ENCODE peak calls at places on chromosome 14, in six cellular contexts. One of them, this sample, is unnamed. For H3K4me1 and H3K27me3, the result is how much of the 10 kb centered on the place peaks cover.

GRCh38 chr14:59727073-59727661 is 143.4 kb downstream of the RTN1 start:
- DNase-seq in psoas muscle: peak
- DNase-seq in cardiac muscle cell: no peak
- DNase-seq in thyroid gland: no peak
- DNase-seq in ovary: no peak
- DNase-seq in Peyer's patch: no peak
- DNase-seq in this sample: no peak

GRCh38 chr14:72758420-72758819 is 135.5 kb downstream of the DPF3 start:
- DNase-seq in cardiac muscle cell: no peak
- DNase-seq in psoas muscle: no peak
- DNase-seq in thyroid gland: no peak
- DNase-seq in Peyer's patch: no peak
- DNase-seq in ovary: no peak
- DNase-seq in this sample: no peak

GRCh38 chr14:71701990-71702389 is 230.2 kb upstream of the RGS6 start:
- DNase-seq in cardiac muscle cell: no peak
- DNase-seq in ovary: no peak
- DNase-seq in psoas muscle: no peak
- DNase-seq in Peyer's patch: no peak
- DNase-seq in thyroid gland: no peak
- DNase-seq in this sample: no peak

GRCh38 chr14:34582117-34582680 is 42.7 kb upstream of the EAPP start:
- DNase-seq in ovary: no peak
- DNase-seq in Peyer's patch: no peak
- DNase-seq in psoas muscle: no peak
- DNase-seq in thyroid gland: no peak
- DNase-seq in cardiac muscle cell: no peak
- DNase-seq in this sample: no peak

GRCh38 chr14:31854508-31855075 is 222.5 kb upstream of the ARHGAP5 start:
- DNase-seq in psoas muscle: no peak
- DNase-seq in ovary: no peak
- DNase-seq in Peyer's patch: no peak
- DNase-seq in cardiac muscle cell: no peak
- DNase-seq in thyroid gland: no peak
- DNase-seq in this sample: no peak

GRCh38 chr14:60632257-60632656 is 17.0 kb downstream of the SIX1 start:
- DNase-seq in cardiac muscle cell: no peak
- DNase-seq in thyroid gland: no peak
- DNase-seq in Peyer's patch: no peak
- DNase-seq in psoas muscle: no peak
- DNase-seq in ovary: no peak
- DNase-seq in this sample: no peak

GRCh38 chr14:93132472-93133065 is 16.8 kb upstream of the ITPK1 start:
- DNase-seq in thyroid gland: no peak
- DNase-seq in Peyer's patch: peak
- DNase-seq in cardiac muscle cell: peak
- DNase-seq in ovary: no peak
- DNase-seq in psoas muscle: no peak
- DNase-seq in this sample: peak

GRCh38 chr14:101972126-101972785 is 7.9 kb downstream of the DYNC1H1 start:
- DNase-seq in cardiac muscle cell: peak
- DNase-seq in psoas muscle: peak
- DNase-seq in thyroid gland: peak
- DNase-seq in Peyer's patch: no peak
- DNase-seq in ovary: peak
- DNase-seq in this sample: peak

GRCh38 chr14:54935958-54936357 is 33.3 kb upstream of the GCH1 start:
- DNase-seq in Peyer's patch: no peak
- DNase-seq in psoas muscle: no peak
- DNase-seq in cardiac muscle cell: peak
- DNase-seq in thyroid gland: no peak
- DNase-seq in ovary: no peak
- DNase-seq in this sample: no peak

GRCh38 chr14:81268016-81268416 is 47.3 kb upstream of the GTF2A1 start:
- DNase-seq in Peyer's patch: no peak
- DNase-seq in psoas muscle: no peak
- DNase-seq in thyroid gland: no peak
- DNase-seq in ovary: no peak
- DNase-seq in cardiac muscle cell: no peak
- DNase-seq in this sample: no peak

GRCh38 chr14:59332727-59333126 is 132.5 kb downstream of the GPR135 start:
- DNase-seq in thyroid gland: no peak
- DNase-seq in Peyer's patch: no peak
- DNase-seq in ovary: no peak
- DNase-seq in psoas muscle: no peak
- DNase-seq in cardiac muscle cell: peak
- DNase-seq in this sample: no peak

GRCh38 chr14:35878272-35879140 is 52.4 kb downstream of the BRMS1L start:
- DNase-seq in cardiac muscle cell: peak
- DNase-seq in thyroid gland: peak
- DNase-seq in ovary: no peak
- DNase-seq in psoas muscle: peak
- DNase-seq in Peyer's patch: no peak
- DNase-seq in this sample: peak

GRCh38 chr14:60561845-60562746 is 53.1 kb downstream of the SIX6 start:
- DNase-seq in ovary: peak
- DNase-seq in psoas muscle: peak
- DNase-seq in Peyer's patch: no peak
- DNase-seq in thyroid gland: peak
- DNase-seq in cardiac muscle cell: peak
- DNase-seq in this sample: peak

GRCh38 chr14:101442451-101442850 is 118.8 kb upstream of the DIO3 start:
- DNase-seq in psoas muscle: no peak
- DNase-seq in cardiac muscle cell: peak
- DNase-seq in ovary: peak
- DNase-seq in thyroid gland: no peak
- DNase-seq in Peyer's patch: no peak
- DNase-seq in this sample: peak

GRCh38 chr14:50397461-50398196 is 948 bp upstream of the CDKL1 start:
- DNase-seq in thyroid gland: peak
- DNase-seq in cardiac muscle cell: no peak
- DNase-seq in ovary: no peak
- DNase-seq in psoas muscle: peak
- DNase-seq in Peyer's patch: no peak
- DNase-seq in this sample: peak

GRCh38 chr14:66240112-66240511 is 246.1 kb upstream of the CCDC196 start:
- DNase-seq in Peyer's patch: no peak
- DNase-seq in thyroid gland: no peak
- DNase-seq in psoas muscle: no peak
- DNase-seq in ovary: no peak
- DNase-seq in cardiac muscle cell: no peak
- DNase-seq in this sample: no peak

DNA sequence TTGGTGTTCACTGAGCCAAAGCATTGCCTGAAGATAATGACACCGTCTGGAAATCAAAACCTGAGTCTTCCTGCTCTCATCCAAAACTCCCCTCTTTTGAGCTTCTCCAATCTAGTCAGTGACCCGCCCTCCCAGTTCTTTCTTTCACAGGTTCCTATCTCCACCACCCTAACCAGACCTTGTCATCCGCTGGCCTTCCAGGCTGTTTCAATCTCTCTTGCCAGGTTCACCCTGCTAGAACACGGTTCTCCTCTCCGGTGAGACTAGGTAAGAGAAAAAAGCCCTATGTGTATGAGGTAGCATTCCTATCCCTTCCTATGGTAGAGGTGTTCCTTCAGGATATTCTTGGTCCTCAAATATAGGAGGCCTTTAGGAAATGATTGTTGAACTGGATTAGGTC is 21.4 kb downstream of the SUSD6 start:
- DNase-seq in psoas muscle: no peak
- DNase-seq in Peyer's patch: no peak
- DNase-seq in ovary: no peak
- DNase-seq in thyroid gland: no peak
- DNase-seq in cardiac muscle cell: no peak
- DNase-seq in this sample: no peak
- H3K4me1 ChIP-seq in psoas muscle: half or more
- H3K4me1 ChIP-seq in Peyer's patch: half or more
- H3K4me1 ChIP-seq in ovary: under half
- H3K4me1 ChIP-seq in thyroid gland: half or more
- H3K4me1 ChIP-seq in cardiac muscle cell: half or more
- H3K4me1 ChIP-seq in this sample: under half

GRCh38 chr14:103692159-103692558 is 23.1 kb downstream of the XRCC3 start:
- DNase-seq in psoas muscle: no peak
- DNase-seq in Peyer's patch: no peak
- DNase-seq in ovary: peak
- DNase-seq in cardiac muscle cell: no peak
- DNase-seq in thyroid gland: no peak
- DNase-seq in this sample: no peak

GRCh38 chr14:103695331-103696026 is 19.8 kb downstream of the XRCC3 start:
- DNase-seq in psoas muscle: no peak
- DNase-seq in thyroid gland: no peak
- DNase-seq in ovary: no peak
- DNase-seq in cardiac muscle cell: no peak
- DNase-seq in Peyer's patch: no peak
- DNase-seq in this sample: no peak

GRCh38 chr14:103694572-103695026 is 20.7 kb downstream of the XRCC3 start:
- DNase-seq in cardiac muscle cell: no peak
- DNase-seq in thyroid gland: no peak
- DNase-seq in ovary: no peak
- DNase-seq in Peyer's patch: no peak
- DNase-seq in psoas muscle: no peak
- DNase-seq in this sample: no peak

GRCh38 chr14:103692871-103693270 is 22.4 kb downstream of the XRCC3 start:
- DNase-seq in psoas muscle: no peak
- DNase-seq in cardiac muscle cell: no peak
- DNase-seq in Peyer's patch: no peak
- DNase-seq in thyroid gland: no peak
- DNase-seq in ovary: no peak
- DNase-seq in this sample: no peak

DNA sequence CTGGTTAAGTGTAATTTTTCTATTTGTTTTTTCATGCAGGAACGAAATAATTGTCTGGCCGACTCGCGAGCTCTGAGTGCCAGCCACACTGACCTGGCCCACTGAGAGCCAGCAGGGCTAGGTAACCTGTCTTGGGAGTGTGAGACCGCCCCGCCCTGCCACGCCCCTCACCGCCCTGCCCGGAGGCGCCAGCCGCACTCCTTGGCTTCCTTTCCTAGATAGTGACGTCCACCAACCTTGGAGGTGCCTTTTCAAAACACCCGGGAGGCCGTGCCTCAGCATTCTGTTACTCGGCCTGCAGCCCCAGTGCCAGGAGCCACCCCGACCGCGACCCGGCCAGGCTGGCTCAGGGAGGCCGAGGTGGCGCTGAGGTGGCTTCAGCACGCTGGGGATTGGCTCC is 21.7 kb downstream of the XRCC3 start:
- DNase-seq in ovary: no peak
- DNase-seq in cardiac muscle cell: no peak
- DNase-seq in Peyer's patch: no peak
- DNase-seq in thyroid gland: no peak
- DNase-seq in psoas muscle: no peak
- DNase-seq in this sample: peak
- H3K27ac ChIP-seq in ovary: no peak
- H3K27ac ChIP-seq in cardiac muscle cell: no peak
- H3K27ac ChIP-seq in Peyer's patch: no peak
- H3K27ac ChIP-seq in thyroid gland: no peak
- H3K27ac ChIP-seq in psoas muscle: no peak
- H3K27ac ChIP-seq in this sample: no peak

GRCh38 chr14:61812347-61813100 is 50.3 kb downstream of the SNAPC1 start:
- DNase-seq in thyroid gland: peak
- DNase-seq in cardiac muscle cell: peak
- DNase-seq in psoas muscle: peak
- DNase-seq in Peyer's patch: no peak
- DNase-seq in ovary: peak
- DNase-seq in this sample: no peak

GRCh38 chr14:61813101-61813596 is 50.9 kb downstream of the SNAPC1 start:
- DNase-seq in thyroid gland: peak
- DNase-seq in cardiac muscle cell: no peak
- DNase-seq in ovary: no peak
- DNase-seq in Peyer's patch: no peak
- DNase-seq in psoas muscle: no peak
- DNase-seq in this sample: peak

GRCh38 chr14:61811882-61812346 is 49.7 kb downstream of the SNAPC1 start:
- DNase-seq in thyroid gland: no peak
- DNase-seq in cardiac muscle cell: no peak
- DNase-seq in ovary: no peak
- DNase-seq in psoas muscle: no peak
- DNase-seq in Peyer's patch: no peak
- DNase-seq in this sample: no peak
- H3K27me3 ChIP-seq in thyroid gland: under half
- H3K27me3 ChIP-seq in cardiac muscle cell: under half
- H3K27me3 ChIP-seq in ovary: under half
- H3K27me3 ChIP-seq in psoas muscle: half or more
- H3K27me3 ChIP-seq in Peyer's patch: under half
- H3K27me3 ChIP-seq in this sample: under half

GRCh38 chr14:70663707-70664179 is 22.0 kb downstream of the TTC9 start:
- DNase-seq in thyroid gland: no peak
- DNase-seq in ovary: no peak
- DNase-seq in psoas muscle: peak
- DNase-seq in Peyer's patch: peak
- DNase-seq in cardiac muscle cell: peak
- DNase-seq in this sample: no peak

GRCh38 chr14:70664698-70665447 is 23.2 kb downstream of the TTC9 start:
- DNase-seq in psoas muscle: no peak
- DNase-seq in thyroid gland: peak
- DNase-seq in cardiac muscle cell: no peak
- DNase-seq in Peyer's patch: no peak
- DNase-seq in ovary: no peak
- DNase-seq in this sample: no peak

GRCh38 chr14:70666364-70666691 is 24.6 kb downstream of the TTC9 start:
- DNase-seq in Peyer's patch: no peak
- DNase-seq in cardiac muscle cell: peak
- DNase-seq in psoas muscle: no peak
- DNase-seq in ovary: no peak
- DNase-seq in thyroid gland: no peak
- DNase-seq in this sample: no peak

GRCh38 chr14:70662816-70663215 is 21.1 kb downstream of the TTC9 start:
- DNase-seq in Peyer's patch: no peak
- DNase-seq in cardiac muscle cell: no peak
- DNase-seq in thyroid gland: no peak
- DNase-seq in psoas muscle: no peak
- DNase-seq in ovary: no peak
- DNase-seq in this sample: no peak

DNA sequence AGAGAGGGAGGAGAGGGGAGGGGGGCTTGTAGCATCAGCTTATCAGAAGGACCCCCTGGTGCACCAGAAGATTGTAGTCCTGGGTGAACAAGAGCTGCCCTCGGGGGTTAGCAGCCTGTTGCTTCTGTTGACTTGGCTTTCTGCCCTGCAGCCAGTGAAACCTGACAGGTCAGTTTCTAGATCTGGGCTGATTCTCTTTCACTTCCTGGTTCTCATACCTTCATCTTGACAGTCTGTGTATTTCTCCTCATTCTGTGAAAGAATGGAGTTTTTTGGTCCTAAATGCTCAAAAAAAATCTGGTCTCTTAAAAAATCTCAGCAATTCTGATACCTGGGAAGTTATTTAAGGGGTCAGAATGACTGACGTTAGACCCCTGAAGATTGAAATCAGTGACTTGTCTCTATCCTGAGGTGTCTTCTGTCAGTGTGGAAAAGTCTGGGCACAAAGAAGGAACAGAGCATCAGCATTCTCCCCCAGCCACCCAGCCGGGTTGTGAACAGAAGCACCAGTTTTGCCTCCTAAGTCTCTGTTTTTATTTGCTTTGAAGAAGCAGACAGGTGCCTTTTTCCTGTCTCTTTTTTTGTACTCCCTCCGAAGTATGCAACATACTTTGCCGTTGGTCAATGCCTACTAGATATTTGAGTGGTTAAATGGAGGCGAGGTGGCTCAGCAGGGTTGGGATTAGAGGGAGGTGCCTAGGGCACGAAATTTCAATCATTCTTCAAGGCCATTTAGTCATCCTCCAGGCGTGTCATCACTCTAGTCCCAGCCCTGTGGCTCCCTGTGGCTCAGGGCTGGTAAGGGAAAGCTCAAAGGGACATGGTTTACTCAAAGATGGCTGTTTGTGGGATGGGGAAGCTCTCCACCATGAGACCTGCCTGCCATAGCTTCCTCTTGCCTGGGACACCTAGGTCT is 24.0 kb downstream of the TTC9 start:
- DNase-seq in Peyer's patch: peak
- DNase-seq in cardiac muscle cell: no peak
- DNase-seq in thyroid gland: peak
- DNase-seq in psoas muscle: no peak
- DNase-seq in ovary: no peak
- DNase-seq in this sample: peak
- H3K4me1 ChIP-seq in Peyer's patch: under half
- H3K4me1 ChIP-seq in cardiac muscle cell: under half
- H3K4me1 ChIP-seq in thyroid gland: half or more
- H3K4me1 ChIP-seq in psoas muscle: under half
- H3K4me1 ChIP-seq in ovary: under half
- H3K4me1 ChIP-seq in this sample: under half